ENCODE peak calls at places on chromosomes 12 and 14, in four cellular contexts. One of them, this sample, is unnamed.

GRCh38 chr12:68056300-68056699 is 67.1 kb downstream of the IFNG-AS1 start:
- DNase-seq in GM23248: no peak
- DNase-seq in left ventricle myocardium inferior: no peak
- DNase-seq in upper lobe of left lung: no peak
- DNase-seq in this sample: no peak

GRCh38 chr14:56590535-56590951 is 10.9 kb downstream of the TMEM260 start:
- DNase-seq in GM23248: no peak
- DNase-seq in upper lobe of left lung: no peak
- DNase-seq in left ventricle myocardium inferior: peak; percentile 15
- DNase-seq in this sample: no peak

GRCh38 chr12:75708829-75709228 is 197.4 kb upstream of the KRR1 start:
- DNase-seq in left ventricle myocardium inferior: no peak
- DNase-seq in upper lobe of left lung: no peak
- DNase-seq in GM23248: no peak
- DNase-seq in this sample: no peak

GRCh38 chr12:7162691-7163114 is 26.8 kb upstream of the PEX5 start:
- DNase-seq in left ventricle myocardium inferior: no peak
- DNase-seq in GM23248: peak; percentile 54
- DNase-seq in upper lobe of left lung: peak; percentile 63
- DNase-seq in this sample: no peak

GRCh38 chr12:12387521-12387920 is 30.6 kb downstream of the BORCS5 start:
- DNase-seq in upper lobe of left lung: no peak
- DNase-seq in GM23248: peak; percentile 88
- DNase-seq in left ventricle myocardium inferior: no peak
- DNase-seq in this sample: no peak

GRCh38 chr14:103118019-103118662 is 5.1 kb upstream of the TNFAIP2 start:
- DNase-seq in GM23248: peak; percentile 28
- DNase-seq in upper lobe of left lung: no peak
- DNase-seq in left ventricle myocardium inferior: peak; percentile 87
- DNase-seq in this sample: no peak

GRCh38 chr12:89733579-89734201 is 25.1 kb upstream of the ATP2B1 start:
- DNase-seq in left ventricle myocardium inferior: no peak
- DNase-seq in GM23248: peak; percentile 89
- DNase-seq in upper lobe of left lung: no peak
- DNase-seq in this sample: no peak

GRCh38 chr12:57430117-57430930 is 519 bp downstream of the R3HDM2 start:
- DNase-seq in left ventricle myocardium inferior: peak; percentile 53
- DNase-seq in upper lobe of left lung: no peak
- DNase-seq in GM23248: peak; percentile 76
- DNase-seq in this sample: no peak

GRCh38 chr14:103224996-103225874 is 102.0 kb downstream of the TNFAIP2 start:
- DNase-seq in left ventricle myocardium inferior: no peak
- DNase-seq in GM23248: no peak
- DNase-seq in upper lobe of left lung: peak; percentile 25
- DNase-seq in this sample: no peak

GRCh38 chr14:105498430-105499255 is 7.6 kb downstream of the TEDC1 start:
- DNase-seq in left ventricle myocardium inferior: no peak
- DNase-seq in upper lobe of left lung: peak; percentile 83
- DNase-seq in GM23248: no peak
- DNase-seq in this sample: no peak

GRCh38 chr14:56416213-56416612 is 163.4 kb upstream of the TMEM260 start:
- DNase-seq in GM23248: no peak
- DNase-seq in upper lobe of left lung: no peak
- DNase-seq in left ventricle myocardium inferior: no peak
- DNase-seq in this sample: no peak

GRCh38 chr12:25585021-25585523 is 32.0 kb upstream of the LMNTD1 start:
- DNase-seq in upper lobe of left lung: no peak
- DNase-seq in GM23248: peak; percentile 83
- DNase-seq in left ventricle myocardium inferior: no peak
- DNase-seq in this sample: no peak

GRCh38 chr12:14993537-14994266 is 20.9 kb downstream of the PDE6H start:
- DNase-seq in upper lobe of left lung: no peak
- DNase-seq in left ventricle myocardium inferior: no peak
- DNase-seq in GM23248: peak; percentile 71
- DNase-seq in this sample: no peak

GRCh38 chr14:80850197-80850814 is 91.2 kb downstream of the CEP128 start:
- DNase-seq in left ventricle myocardium inferior: no peak
- DNase-seq in GM23248: peak; percentile 50
- DNase-seq in upper lobe of left lung: no peak
- DNase-seq in this sample: no peak

GRCh38 chr12:92297932-92298681 is 152.5 kb upstream of the BTG1 start:
- DNase-seq in left ventricle myocardium inferior: no peak
- DNase-seq in GM23248: peak; percentile 94
- DNase-seq in upper lobe of left lung: no peak
- DNase-seq in this sample: no peak

GRCh38 chr14:67186789-67187188 is 2.5 kb upstream of the GARIN2 start:
- DNase-seq in left ventricle myocardium inferior: no peak
- DNase-seq in upper lobe of left lung: no peak
- DNase-seq in GM23248: peak; percentile 6
- DNase-seq in this sample: no peak

GRCh38 chr12:9975614-9976013 is 4.4 kb downstream of the CLEC12A start:
- DNase-seq in left ventricle myocardium inferior: no peak
- DNase-seq in upper lobe of left lung: no peak
- DNase-seq in GM23248: no peak
- DNase-seq in this sample: no peak

GRCh38 chr14:91873476-91874265 is 6.3 kb upstream of the TC2N start:
- DNase-seq in left ventricle myocardium inferior: no peak
- DNase-seq in GM23248: no peak
- DNase-seq in upper lobe of left lung: no peak
- DNase-seq in this sample: peak; percentile 14

GRCh38 chr12:93896427-93896826 is 219.3 kb downstream of the CRADD start:
- DNase-seq in upper lobe of left lung: no peak
- DNase-seq in GM23248: peak; percentile 43
- DNase-seq in left ventricle myocardium inferior: no peak
- DNase-seq in this sample: no peak

GRCh38 chr12:117377758-117378157 is 16.3 kb upstream of the NOS1 start:
- DNase-seq in GM23248: no peak
- DNase-seq in left ventricle myocardium inferior: no peak
- DNase-seq in upper lobe of left lung: no peak
- DNase-seq in this sample: no peak

GRCh38 chr12:34295366-34296142 is 273.3 kb downstream of the ALG10 start:
- DNase-seq in GM23248: no peak
- DNase-seq in upper lobe of left lung: peak; percentile 35
- DNase-seq in left ventricle myocardium inferior: peak; percentile 3
- DNase-seq in this sample: no peak

GRCh38 chr12:51295651-51296050 is 25.4 kb upstream of the SMAGP start:
- DNase-seq in upper lobe of left lung: no peak
- DNase-seq in GM23248: no peak
- DNase-seq in left ventricle myocardium inferior: no peak
- DNase-seq in this sample: no peak

GRCh38 chr14:57060276-57060956 is 208.3 kb downstream of the EXOC5 start:
- DNase-seq in left ventricle myocardium inferior: no peak
- DNase-seq in upper lobe of left lung: no peak
- DNase-seq in GM23248: peak; percentile 5
- DNase-seq in this sample: no peak

GRCh38 chr14:81571437-81571836 is 37.8 kb upstream of the SEL1L start:
- DNase-seq in upper lobe of left lung: no peak
- DNase-seq in left ventricle myocardium inferior: no peak
- DNase-seq in GM23248: peak; percentile 11
- DNase-seq in this sample: no peak

GRCh38 chr12:82383930-82384513 is 25.7 kb downstream of the METTL25 start:
- DNase-seq in left ventricle myocardium inferior: no peak
- DNase-seq in GM23248: peak; percentile 45
- DNase-seq in upper lobe of left lung: no peak
- DNase-seq in this sample: no peak

GRCh38 chr12:131836193-131836592 is 8.0 kb downstream of the MMP17 start:
- DNase-seq in upper lobe of left lung: no peak
- DNase-seq in left ventricle myocardium inferior: no peak
- DNase-seq in GM23248: peak; percentile 33
- DNase-seq in this sample: no peak

GRCh38 chr12:6768385-6769002 is 2.3 kb downstream of the PTMS start:
- DNase-seq in GM23248: peak; percentile 45
- DNase-seq in upper lobe of left lung: no peak
- DNase-seq in left ventricle myocardium inferior: no peak
- DNase-seq in this sample: no peak

GRCh38 chr12:120496353-120497340 is 734 bp downstream of the DYNLL1 start:
- DNase-seq in left ventricle myocardium inferior: peak; percentile 70
- DNase-seq in upper lobe of left lung: peak; percentile 58
- DNase-seq in GM23248: peak; percentile 80
- DNase-seq in this sample: no peak

GRCh38 chr14:97233319-97233980 is 436.3 kb downstream of the VRK1 start:
- DNase-seq in left ventricle myocardium inferior: no peak
- DNase-seq in upper lobe of left lung: no peak
- DNase-seq in GM23248: no peak
- DNase-seq in this sample: no peak

GRCh38 chr12:8698132-8698829 is 490 bp downstream of the RIMKLB start:
- DNase-seq in left ventricle myocardium inferior: peak; percentile 76
- DNase-seq in upper lobe of left lung: peak; percentile 92
- DNase-seq in GM23248: peak; percentile 86
- DNase-seq in this sample: no peak

GRCh38 chr12:124233041-124233836 is 61.7 kb upstream of the RFLNA start:
- DNase-seq in upper lobe of left lung: no peak
- DNase-seq in left ventricle myocardium inferior: no peak
- DNase-seq in GM23248: peak; percentile 85
- DNase-seq in this sample: no peak

GRCh38 chr14:94713115-94713514 is 56.8 kb downstream of the GSC start:
- DNase-seq in GM23248: no peak
- DNase-seq in upper lobe of left lung: no peak
- DNase-seq in left ventricle myocardium inferior: no peak
- DNase-seq in this sample: no peak
- H3K4me3 ChIP-seq in GM23248: no peak overlapping the region
- H3K4me3 ChIP-seq in upper lobe of left lung: no peak overlapping the region
- H3K4me3 ChIP-seq in left ventricle myocardium inferior: no peak overlapping the region
- H3K4me3 ChIP-seq in this sample: no peak overlapping the region

DNA sequence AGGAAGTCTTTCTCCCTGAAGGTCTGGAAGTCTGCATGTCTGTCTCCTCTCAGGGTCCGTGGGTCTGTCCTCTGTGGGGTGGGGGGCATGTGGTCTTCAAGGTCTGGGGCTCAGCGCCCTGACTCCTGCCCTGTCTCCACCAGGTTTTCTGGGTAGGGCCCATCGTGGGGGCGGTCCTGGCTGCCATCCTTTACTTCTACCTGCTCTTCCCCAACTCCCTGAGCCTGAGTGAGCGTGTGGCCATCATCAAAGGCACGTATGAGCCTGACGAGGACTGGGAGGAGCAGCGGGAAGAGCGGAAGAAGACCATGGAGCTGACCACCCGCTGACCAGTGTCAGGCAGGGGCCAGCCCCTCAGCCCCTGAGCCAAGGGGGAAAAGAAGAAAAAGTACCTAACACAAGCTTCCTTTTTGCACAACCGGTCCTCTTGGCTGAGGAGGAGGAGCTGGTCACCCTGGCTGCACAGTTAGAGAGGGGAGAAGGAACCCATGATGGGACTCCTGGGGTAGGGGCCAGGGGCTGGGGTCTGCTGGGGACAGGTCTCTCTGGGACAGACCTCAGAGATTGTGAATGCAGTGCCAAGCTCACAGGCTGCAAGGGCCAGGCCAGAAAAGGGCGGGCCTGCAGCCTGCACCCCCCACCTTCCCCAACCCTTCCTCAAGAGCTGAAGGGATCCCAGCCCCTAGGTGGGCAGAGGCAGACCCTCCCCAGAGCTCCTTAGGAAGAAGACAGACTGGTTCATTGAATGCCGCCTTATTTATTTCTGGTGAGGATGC is 3.4 kb downstream of the AQP5 start:
- DNase-seq in GM23248: no peak
- DNase-seq in upper lobe of left lung: no peak
- DNase-seq in left ventricle myocardium inferior: no peak
- DNase-seq in this sample: no peak
- H3K27me3 ChIP-seq in GM23248: peaks cover 22% of the 10 kb centered on the region
- H3K27me3 ChIP-seq in upper lobe of left lung: peaks cover 22% of the 10 kb centered on the region
- H3K27me3 ChIP-seq in left ventricle myocardium inferior: peaks cover 62% of the 10 kb centered on the region
- H3K27me3 ChIP-seq in this sample: no peaks in the 10 kb centered on the region

DNA sequence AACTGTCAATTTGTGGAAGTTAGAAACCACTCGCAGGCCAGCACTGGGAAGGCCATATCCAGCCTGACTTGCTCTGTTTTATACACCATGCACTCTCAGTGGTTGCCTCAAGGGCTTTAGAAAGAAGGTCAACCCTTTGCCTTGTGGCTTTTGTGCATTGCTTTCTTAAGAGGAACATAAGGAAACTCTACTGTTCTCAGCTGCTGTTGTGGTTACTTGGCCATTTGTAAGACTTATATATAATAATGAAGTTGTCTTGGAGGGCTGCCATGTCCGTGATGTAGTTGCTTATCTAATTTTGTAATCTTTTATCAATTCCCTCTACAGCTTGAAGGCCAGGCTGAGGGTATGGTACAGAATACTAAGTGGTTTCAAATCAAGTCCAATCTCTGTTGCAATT is 637.8 kb downstream of the DIO2 start:
- DNase-seq in left ventricle myocardium inferior: no peak
- DNase-seq in GM23248: no peak
- DNase-seq in upper lobe of left lung: no peak
- DNase-seq in this sample: no peak
- H3K27ac ChIP-seq in left ventricle myocardium inferior: no peak overlapping the region
- H3K27ac ChIP-seq in GM23248: no peak overlapping the region
- H3K27ac ChIP-seq in upper lobe of left lung: no peak overlapping the region
- H3K27ac ChIP-seq in this sample: no peak overlapping the region

DNA sequence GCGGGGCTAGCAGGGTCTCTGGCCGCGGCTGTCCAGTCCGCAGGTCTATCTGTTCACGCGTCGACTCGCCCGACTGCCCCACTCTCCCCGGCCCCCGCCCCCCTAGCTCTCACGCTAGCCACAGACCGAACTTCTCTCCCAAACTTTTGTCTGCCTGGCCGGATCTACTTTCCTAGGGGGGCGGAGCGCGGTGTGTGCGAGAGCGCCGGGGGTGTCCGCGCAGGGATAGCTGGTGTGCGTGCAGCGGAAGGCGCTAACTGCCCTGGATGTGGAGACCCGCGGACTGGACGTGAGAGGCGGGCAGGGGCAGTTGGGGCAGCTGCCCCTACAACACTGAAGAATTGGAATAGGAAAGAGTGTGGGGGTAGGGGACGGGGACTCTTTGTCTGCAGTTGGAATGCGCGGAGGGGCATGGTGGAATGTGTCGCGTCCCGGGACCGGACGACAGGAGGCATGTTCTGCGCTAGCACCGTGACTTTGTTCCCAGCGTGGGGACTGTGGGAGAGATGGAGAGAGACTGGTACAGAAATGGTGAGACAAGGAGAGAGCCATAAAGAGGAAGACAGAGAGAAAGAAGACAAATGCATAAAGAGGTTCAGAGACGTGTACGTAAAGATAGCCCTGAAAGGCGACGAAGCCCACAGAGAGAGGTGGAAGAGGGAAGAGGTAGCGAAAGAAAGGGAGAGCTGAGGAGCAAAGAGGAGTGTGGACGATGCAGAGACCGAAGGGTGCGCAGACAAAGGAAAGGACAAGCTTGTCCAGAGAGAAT is at the start of gene AJUBA:
- DNase-seq in left ventricle myocardium inferior: peak; percentile 93
- DNase-seq in GM23248: peak; percentile 96
- DNase-seq in upper lobe of left lung: peak; percentile 92
- DNase-seq in this sample: peak; percentile 37
- H3K4me3 ChIP-seq in left ventricle myocardium inferior: peak within 1 kb of the TSS; percentile 87
- H3K4me3 ChIP-seq in GM23248: peak within 1 kb of the TSS; percentile 75
- H3K4me3 ChIP-seq in upper lobe of left lung: peak within 1 kb of the TSS; percentile 64
- H3K4me3 ChIP-seq in this sample: peak within 1 kb of the TSS; percentile 92

GRCh38 chr14:100730530-100730929 is 3.8 kb downstream of the DLK1 start:
- DNase-seq in GM23248: no peak
- DNase-seq in left ventricle myocardium inferior: no peak
- DNase-seq in upper lobe of left lung: no peak
- DNase-seq in this sample: no peak
- H3K27me3 ChIP-seq in GM23248: peaks cover 42% of the 10 kb centered on the region
- H3K27me3 ChIP-seq in left ventricle myocardium inferior: peaks cover 100% of the 10 kb centered on the region
- H3K27me3 ChIP-seq in upper lobe of left lung: peaks cover 22% of the 10 kb centered on the region
- H3K27me3 ChIP-seq in this sample: peaks cover 81% of the 10 kb centered on the region

GRCh38 chr14:77088219-77088618 is 9.8 kb upstream of the CIPC start:
- DNase-seq in left ventricle myocardium inferior: no peak
- DNase-seq in upper lobe of left lung: no peak
- DNase-seq in GM23248: no peak
- DNase-seq in this sample: no peak
- H3K27ac ChIP-seq in left ventricle myocardium inferior: no peak overlapping the region
- H3K27ac ChIP-seq in upper lobe of left lung: peak overlapping the region; percentile 20
- H3K27ac ChIP-seq in GM23248: no peak overlapping the region
- H3K27ac ChIP-seq in this sample: peak overlapping the region; percentile 78